ENCODE peak calls at places on chromosome 22, in ten cellular contexts. S is SK-MEL-5; Y is HS-27A; E is DMS79; M is left ventricle myocardium inferior; K is coronary artery; A is stimulated activated CD8-positive, alpha-beta memory T cell treated with anti-CD3 and anti-CD28 coated beads, Interleukin-2, amount 100 ng/mL, for 48 hours; D is cardiac muscle cell; Z is hepatocyte; P is esophagus muscularis mucosa. L is an unnamed sample.

GRCh38 chr22:30873086-30873650 is 95.4 kb downstream of the MORC2 start:
- DNase-seq in S (no peak), Y (no peak), E (no peak), M (no peak), K (peak), A (no peak), D (no peak), Z (no peak), P (no peak), L (no peak)

GRCh38 chr22:30028731-30029130 is 51.5 kb upstream of the HORMAD2 start:
- DNase-seq in S (peak), Y (no peak), E (no peak), M (no peak), K (no peak), A (no peak), D (no peak), Z (no peak), P (no peak), L (no peak)

GRCh38 chr22:49022816-49023160 is 804.9 kb downstream of the BRD1 start:
- DNase-seq in S (no peak), Y (no peak), E (no peak), M (no peak), K (no peak), A (no peak), D (no peak), Z (no peak), P (no peak), L (no peak)

GRCh38 chr22:27113211-27114030 is 456.0 kb downstream of the MIAT start:
- DNase-seq in S (peak), Y (peak), E (no peak), M (peak), K (peak), A (no peak), D (peak), Z (peak), P (peak), L (no peak)

GRCh38 chr22:25406510-25407210 is 157.8 kb upstream of the GRK3 start:
- DNase-seq in S (no peak), Y (no peak), E (no peak), M (peak), K (no peak), A (no peak), D (no peak), Z (no peak), P (no peak), L (no peak)

GRCh38 chr22:31603574-31603973 is 58.4 kb downstream of the PISD start:
- DNase-seq in S (no peak), Y (no peak), E (no peak), M (no peak), K (no peak), A (no peak), D (no peak), Z (peak), P (no peak), L (no peak)

GRCh38 chr22:22228421-22228820 is 16.2 kb upstream of the VPREB1 start:
- DNase-seq in S (no peak), Y (no peak), E (no peak), M (no peak), K (no peak), A (no peak), D (no peak), Z (no peak), P (no peak), L (no peak)

GRCh38 chr22:38974826-38975175 is 7.3 kb upstream of the APOBEC3B start:
- DNase-seq in S (no peak), Y (no peak), E (no peak), M (no peak), K (no peak), A (no peak), D (no peak), Z (no peak), P (no peak), L (no peak)

GRCh38 chr22:30575011-30575671 is 676 bp upstream of the GAL3ST1 start:
- DNase-seq in S (no peak), Y (no peak), E (no peak), M (peak), K (peak), A (no peak), D (peak), Z (peak), P (no peak), L (no peak)

GRCh38 chr22:37981282-37982011 is 2.9 kb downstream of the SOX10 start:
- DNase-seq in S (no peak), Y (no peak), E (no peak), M (no peak), K (no peak), A (no peak), D (no peak), Z (no peak), P (no peak), L (no peak)

GRCh38 chr22:30423296-30423958 is 2.1 kb upstream of the MTFP1 start:
- DNase-seq in S (peak), Y (no peak), E (no peak), M (peak), K (no peak), A (peak), D (no peak), Z (peak), P (no peak), L (no peak)

GRCh38 chr22:26923498-26923897 is 266.1 kb downstream of the MIAT start:
- DNase-seq in S (no peak), Y (no peak), E (no peak), M (no peak), K (no peak), A (no peak), D (no peak), Z (no peak), P (no peak), L (no peak)

L was measured in smooth muscle cell of the brain vasculature.